ENCODE peak calls at places on chromosomes 1 and 21, in seven cellular contexts. S is activated naive CD4-positive, alpha-beta T cell; D is A549; C is T-helper 17 cell; M is effector memory CD8-positive, alpha-beta T cell; F is NCI-H2107; Y is activated CD4-positive, CD25-positive, alpha-beta regulatory T cell. Q is an unnamed sample.

GRCh38 chr1:94617139-94617805 is 75.7 kb upstream of the F3 start:
- DNase-seq in F (no peak), C (no peak), Y (no peak), S (no peak), D (no peak), M (no peak), Q (peak)

GRCh38 chr21:45270306-45270821 is 17.3 kb downstream of the POFUT2 start:
- DNase-seq in C (no peak), Y (no peak), S (no peak), M (no peak), F (no peak), D (peak), Q (no peak)

GRCh38 chr21:16535100-16535418 is 805.3 kb downstream of the USP25 start:
- DNase-seq in Y (no peak), M (no peak), F (no peak), S (no peak), D (peak), C (no peak), Q (no peak)

GRCh38 chr1:207034998-207035397 is 2.4 kb upstream of the C1orf116 start:
- DNase-seq in F (no peak), D (no peak), M (no peak), Y (no peak), S (no peak), C (no peak), Q (no peak)

GRCh38 chr1:186753241-186753640 is 73.0 kb upstream of the PTGS2 start:
- DNase-seq in F (no peak), M (no peak), Y (no peak), C (no peak), D (no peak), S (no peak), Q (no peak)

GRCh38 chr1:147919881-147920280 is 8.3 kb upstream of the GPR89B start:
- DNase-seq in M (no peak), S (no peak), F (no peak), D (no peak), Y (no peak), C (no peak), Q (no peak)

GRCh38 chr1:42962641-42963377 is 4.1 kb upstream of the SLC2A1 start:
- DNase-seq in D (peak), F (peak), Y (no peak), M (no peak), C (no peak), S (no peak), Q (no peak)

GRCh38 chr1:42177551-42177981 is 13.0 kb upstream of the GUCA2A start:
- DNase-seq in S (no peak), Y (no peak), F (peak), M (no peak), D (no peak), C (no peak), Q (no peak)

GRCh38 chr1:91741301-91741700 is 144.7 kb downstream of the TGFBR3 start:
- DNase-seq in F (no peak), S (no peak), Y (no peak), D (no peak), M (no peak), C (no peak), Q (no peak)

GRCh38 chr1:231522038-231522437 is 6.4 kb upstream of the TSNAX start:
- DNase-seq in M (no peak), F (no peak), Y (no peak), D (no peak), C (no peak), S (no peak), Q (no peak)